ENCODE peak calls at places on chromosome 1, in five cellular contexts. W is neuronal stem cell, J is H1, B is IMR-90, L is H9. V is an unnamed sample.
A peak's percentile ranks its signal among the peaks of the same experiment; 100 is the strongest.

GRCh38 chr1:33420870-33421775 is 9.8 kb downstream of the PHC2 start:
- DNase-seq in W (no peak), J (no peak), B (peak; percentile 69), L (no peak), V (peak; percentile 81)

GRCh38 chr1:11893907-11894251 is 32.3 kb downstream of the KIAA2013 start:
- DNase-seq in W (peak; percentile 41), J (peak; percentile 93), B (peak; percentile 15), L (peak; percentile 83), V (peak; percentile 34)

GRCh38 chr1:210250665-210250997 is 18.0 kb downstream of the SERTAD4 start:
- DNase-seq in W (peak; percentile 40), J (peak; percentile 71), B (no peak), L (peak; percentile 85), V (peak; percentile 42)

GRCh38 chr1:230891413-230891812 is 23.1 kb upstream of the C1orf198 start:
- DNase-seq in W (peak; percentile 43), J (no peak), B (no peak), L (no peak), V (no peak)

GRCh38 chr1:155983191-155984023 is 5.1 kb upstream of the ARHGEF2 start:
- DNase-seq in W (no peak), J (peak; percentile 54), B (peak; percentile 99), L (peak; percentile 73), V (peak; percentile 98)

GRCh38 chr1:244559561-244559960 is 93.4 kb upstream of the DESI2 start:
- DNase-seq in W (no peak), J (no peak), B (no peak), L (no peak), V (no peak)

GRCh38 chr1:46193984-46194570 is 4.2 kb downstream of the POMGNT1 start:
- DNase-seq in W (no peak), J (no peak), B (no peak), L (no peak), V (no peak)

GRCh38 chr1:67983867-67984266 is 66.6 kb downstream of the DIRAS3 start:
- DNase-seq in W (no peak), J (no peak), B (no peak), L (no peak), V (no peak)

GRCh38 chr1:181985281-181985680 is 76.2 kb downstream of the ZNF648 start:
- DNase-seq in W (no peak), J (no peak), B (no peak), L (no peak), V (no peak)

GRCh38 chr1:181987334-181987870 is 74.1 kb downstream of the ZNF648 start:
- DNase-seq in W (no peak), J (no peak), B (no peak), L (no peak), V (no peak)

GRCh38 chr1:181987996-181988395 is 73.5 kb downstream of the ZNF648 start:
- DNase-seq in W (no peak), J (no peak), B (no peak), L (no peak), V (no peak)

GRCh38 chr1:181986907-181987305 is 74.6 kb downstream of the ZNF648 start:
- DNase-seq in W (no peak), J (no peak), B (no peak), L (no peak), V (no peak)

GRCh38 chr1:181985981-181986906 is 75.3 kb downstream of the ZNF648 start:
- DNase-seq in W (no peak), J (no peak), B (no peak), L (no peak), V (no peak)
- H3K4me2 ChIP-seq in W (no peak overlapping the region), J (no peak overlapping the region), B (no peak overlapping the region), L (no peak overlapping the region), V (no peak overlapping the region)

DNA sequence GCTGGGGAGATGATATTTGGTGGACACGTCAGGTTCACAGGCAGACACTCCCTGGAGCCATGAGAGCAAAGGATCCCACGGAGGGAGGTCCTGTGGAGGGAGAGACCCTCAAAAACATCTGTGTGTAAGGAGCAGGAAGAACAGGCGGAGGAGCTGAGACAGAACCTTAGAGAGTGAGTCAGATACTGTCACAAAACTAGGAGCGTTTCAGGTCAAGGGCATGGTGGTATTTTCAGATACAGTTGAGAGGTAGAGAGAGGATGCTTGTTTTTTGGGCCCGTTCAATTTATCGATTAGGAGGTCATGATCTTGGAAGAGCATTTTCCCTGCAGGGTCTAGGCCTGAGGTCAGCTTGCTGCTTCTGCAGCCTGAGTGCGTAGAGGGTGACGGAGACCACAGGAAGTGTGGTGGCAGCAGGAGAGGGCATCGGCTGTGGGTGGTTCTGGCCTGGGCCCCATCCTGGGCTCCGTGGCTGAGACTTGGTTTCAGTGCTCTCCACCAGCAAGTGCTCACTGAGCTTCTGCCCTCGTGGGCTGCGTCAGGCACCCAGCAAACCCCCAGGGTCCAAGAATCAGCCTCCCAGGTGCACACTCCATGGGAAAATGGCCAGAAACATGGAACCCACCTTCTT is 39.9 kb downstream of the SPSB1 start:
- DNase-seq in W (no peak), J (no peak), B (no peak), L (no peak), V (no peak)
- H2AFZ ChIP-seq in W (no peak overlapping the region), J (no peak overlapping the region), B (no peak overlapping the region), L (no peak overlapping the region), V (no peak overlapping the region)

DNA sequence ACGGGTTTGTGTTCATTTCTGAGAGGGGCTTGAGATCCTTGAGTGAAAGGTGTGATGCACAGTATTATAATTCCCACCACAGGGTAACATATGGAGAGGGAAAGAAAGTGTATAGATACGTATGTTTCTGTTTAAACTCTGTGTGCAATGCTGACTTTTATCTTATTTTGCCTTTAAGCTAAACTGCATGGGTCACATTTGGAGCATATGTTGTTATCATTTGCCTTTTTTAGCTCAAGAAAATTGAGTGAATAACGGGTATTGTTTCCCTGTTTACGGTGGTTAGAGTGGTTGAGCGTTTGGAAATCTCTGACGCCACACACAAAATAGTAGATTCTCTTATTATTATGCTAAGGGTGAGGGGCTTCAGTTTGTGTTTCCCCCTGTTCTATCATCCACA is 191.0 kb upstream of the NFIA start:
- DNase-seq in W (no peak), J (no peak), B (no peak), L (no peak), V (no peak)
- H2BK15ac ChIP-seq in W (no peak overlapping the region), J (no peak overlapping the region), B (no peak overlapping the region), L (no peak overlapping the region), V (no peak overlapping the region)

DNA sequence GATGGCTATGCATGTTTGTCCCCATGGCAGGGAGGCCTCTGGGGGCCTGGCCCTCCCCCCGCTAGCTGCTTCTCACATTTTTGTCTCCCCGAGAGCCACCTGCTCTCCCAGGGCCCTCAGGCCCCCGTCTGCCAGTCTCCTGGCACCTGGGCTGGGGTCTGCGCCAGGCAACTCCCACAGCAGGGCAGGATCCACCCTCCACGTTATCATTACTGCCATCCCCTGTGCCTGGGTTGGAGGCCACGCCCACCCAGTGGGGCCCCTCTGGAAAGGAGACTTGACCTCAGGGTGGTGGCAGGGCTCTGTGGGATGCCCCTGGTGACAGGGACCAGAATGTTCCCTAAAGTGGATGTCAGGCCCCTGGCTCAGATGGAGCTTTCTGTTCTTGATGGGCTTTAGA is 66.5 kb downstream of the SKI start:
- DNase-seq in W (no peak), J (no peak), B (no peak), L (no peak), V (no peak)
- H3K4me2 ChIP-seq in W (no peak overlapping the region), J (no peak overlapping the region), B (no peak overlapping the region), L (no peak overlapping the region), V (no peak overlapping the region)

GRCh38 chr1:201546093-201546492 is 7.2 kb downstream of the NAV1 start:
- DNase-seq in W (no peak), J (no peak), B (no peak), L (peak; percentile 58), V (no peak)
- H2AFZ ChIP-seq in W (peak overlapping the region; percentile 40), J (no peak overlapping the region), B (peak overlapping the region; percentile 15), L (no peak overlapping the region), V (no peak overlapping the region)

GRCh38 chr1:84166797-84167196 is 22.7 kb downstream of the PRKACB start:
- DNase-seq in W (no peak), J (no peak), B (no peak), L (no peak), V (no peak)
- H2BK15ac ChIP-seq in W (no peak overlapping the region), J (no peak overlapping the region), B (no peak overlapping the region), L (no peak overlapping the region), V (no peak overlapping the region)

DNA sequence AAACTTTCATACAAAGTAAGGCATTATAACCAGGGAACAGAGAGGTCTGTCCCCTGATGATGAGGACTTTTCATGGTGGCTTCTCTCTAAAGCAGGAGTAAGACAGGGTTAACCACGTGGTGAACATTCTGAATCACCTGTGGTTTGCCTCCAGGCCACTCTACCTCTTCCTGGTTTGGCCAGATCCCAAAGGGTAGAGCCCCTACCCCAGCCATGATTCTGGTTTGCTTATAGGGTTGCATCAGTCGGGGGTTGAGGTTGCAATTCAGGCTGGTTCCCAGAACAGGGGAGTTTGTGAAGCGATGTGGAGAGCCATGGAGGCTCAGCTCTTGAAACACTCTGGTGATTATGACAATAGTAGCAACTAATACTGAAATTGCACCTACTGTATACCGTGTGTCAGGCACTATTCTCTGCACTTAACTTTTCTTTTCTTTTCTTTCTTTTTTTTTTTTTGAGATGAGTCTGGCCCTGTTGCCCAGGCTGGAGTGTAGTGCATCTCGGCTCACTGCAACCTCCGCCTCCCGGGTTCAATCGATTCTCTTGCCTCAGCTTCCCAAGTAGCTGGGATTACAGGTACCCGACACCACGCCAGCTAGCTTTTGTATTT is 8.3 kb downstream of the CNR2 start:
- DNase-seq in W (no peak), J (no peak), B (no peak), L (no peak), V (no peak)
- H3K4me2 ChIP-seq in W (no peak overlapping the region), J (no peak overlapping the region), B (no peak overlapping the region), L (no peak overlapping the region), V (no peak overlapping the region)

GRCh38 chr1:234089396-234089795 is 184.9 kb downstream of the SLC35F3 start:
- DNase-seq in W (no peak), J (no peak), B (no peak), L (peak; percentile 61), V (no peak)

GRCh38 chr1:234093741-234094140 is 189.3 kb downstream of the SLC35F3 start:
- DNase-seq in W (no peak), J (no peak), B (no peak), L (no peak), V (no peak)

GRCh38 chr1:234091065-234091401 is 186.6 kb downstream of the SLC35F3 start:
- DNase-seq in W (no peak), J (no peak), B (no peak), L (no peak), V (no peak)

GRCh38 chr1:234093107-234093506 is 188.6 kb downstream of the SLC35F3 start:
- DNase-seq in W (no peak), J (no peak), B (no peak), L (no peak), V (no peak)

GRCh38 chr1:234090212-234091064 is 186.0 kb downstream of the SLC35F3 start:
- DNase-seq in W (no peak), J (no peak), B (no peak), L (no peak), V (no peak)
- H2AFZ ChIP-seq in W (no peak overlapping the region), J (no peak overlapping the region), B (no peak overlapping the region), L (no peak overlapping the region), V (no peak overlapping the region)

V was measured in mesenchymal stem cell.